ENCODE peak calls at places on chromosome 5, in four cellular contexts. E is uterus, P is IMR-90, S is ovary. D is an unnamed sample.

GRCh38 chr5:123582570-123583293 is 70.8 kb downstream of the CSNK1G3 start:
- DNase-seq in E (no peak), P (no peak), S (no peak), D (no peak)

GRCh38 chr5:74143724-74144330 is 496.7 kb downstream of the ENC1 start:
- DNase-seq in E (peak; percentile 36), P (no peak), S (no peak), D (no peak)

GRCh38 chr5:173243808-173244305 is 8.9 kb upstream of the NKX2-5 start:
- DNase-seq in E (no peak), P (no peak), S (no peak), D (no peak)

GRCh38 chr5:137737349-137738256 is 1.7 kb upstream of the KLHL3 start:
- DNase-seq in E (peak; percentile 20), P (peak; percentile 74), S (no peak), D (no peak)

GRCh38 chr5:97164846-97165245 is 18.2 kb downstream of the RIOK2 start:
- DNase-seq in E (no peak), P (peak; percentile 50), S (no peak), D (no peak)

GRCh38 chr5:171986772-171987171 is 19.7 kb downstream of the FBXW11 start:
- DNase-seq in E (no peak), P (no peak), S (no peak), D (no peak)

GRCh38 chr5:115559524-115559923 is 14.9 kb upstream of the FEM1C start:
- DNase-seq in E (no peak), P (peak; percentile 82), S (no peak), D (no peak)

GRCh38 chr5:139667730-139668063 is 19.5 kb downstream of the CXXC5 start:
- DNase-seq in E (no peak), P (peak; percentile 60), S (no peak), D (no peak)

GRCh38 chr5:72988769-72989168 is 32.9 kb downstream of the FCHO2 start:
- DNase-seq in E (no peak), P (peak; percentile 10), S (no peak), D (no peak)

GRCh38 chr5:150052326-150053230 is 33.8 kb downstream of the CSF1R start:
- DNase-seq in E (no peak), P (no peak), S (no peak), D (no peak)

GRCh38 chr5:87541668-87542067 is 128.9 kb upstream of the CCNH start:
- DNase-seq in E (no peak), P (no peak), S (no peak), D (no peak)

GRCh38 chr5:94969174-94969573 is 315.7 kb downstream of the MCTP1 start:
- DNase-seq in E (no peak), P (peak; percentile 18), S (no peak), D (no peak)

GRCh38 chr5:177366528-177367322 is 9.0 kb downstream of the RGS14 start:
- DNase-seq in E (peak; percentile 94), P (peak; percentile 68), S (peak; percentile 92), D (no peak)

GRCh38 chr5:125485003-125485641 is 738.7 kb upstream of the ZNF608 start:
- DNase-seq in E (peak; percentile 51), P (peak; percentile 97), S (peak; percentile 16), D (no peak)

GRCh38 chr5:119852140-119852539 is 222.8 kb downstream of the FAM170A start:
- DNase-seq in E (no peak), P (no peak), S (no peak), D (no peak)

GRCh38 chr5:97874491-97874890 is 691.4 kb upstream of the RIOK2 start:
- DNase-seq in E (no peak), P (peak; percentile 16), S (no peak), D (no peak)

GRCh38 chr5:30106596-30106995 is 1086.9 kb upstream of the CDH6 start:
- DNase-seq in E (no peak), P (no peak), S (no peak), D (no peak)

GRCh38 chr5:171520300-171521170 is 101.1 kb downstream of the FGF18 start:
- DNase-seq in E (peak; percentile 60), P (peak; percentile 18), S (peak; percentile 25), D (no peak)

GRCh38 chr5:31776976-31777651 is 138.2 kb downstream of the PDZD2 start:
- DNase-seq in E (no peak), P (no peak), S (no peak), D (no peak)

GRCh38 chr5:14178091-14178490 is 34.9 kb downstream of the TRIO start:
- DNase-seq in E (no peak), P (no peak), S (no peak), D (no peak)

GRCh38 chr5:105146867-105147266 is 1584.3 kb upstream of the NUDT12 start:
- DNase-seq in E (no peak), P (no peak), S (no peak), D (no peak)

GRCh38 chr5:172868924-172869565 is 35.0 kb downstream of the ERGIC1 start:
- DNase-seq in E (peak; percentile 91), P (peak; percentile 96), S (peak; percentile 84), D (no peak)

GRCh38 chr5:155587458-155587857 is 573.9 kb downstream of the KIF4B start:
- DNase-seq in E (no peak), P (no peak), S (no peak), D (no peak)

GRCh38 chr5:120368923-120369715 is 95.0 kb upstream of the PRR16 start:
- DNase-seq in E (no peak), P (no peak), S (no peak), D (no peak)

GRCh38 chr5:124744170-124744911 is 2.1 kb downstream of the ZNF608 start:
- DNase-seq in E (peak; percentile 27), P (peak; percentile 27), S (peak; percentile 67), D (no peak)

GRCh38 chr5:87121315-87122170 is 146.1 kb upstream of the RASA1 start:
- DNase-seq in E (no peak), P (peak; percentile 91), S (no peak), D (no peak)

DNA sequence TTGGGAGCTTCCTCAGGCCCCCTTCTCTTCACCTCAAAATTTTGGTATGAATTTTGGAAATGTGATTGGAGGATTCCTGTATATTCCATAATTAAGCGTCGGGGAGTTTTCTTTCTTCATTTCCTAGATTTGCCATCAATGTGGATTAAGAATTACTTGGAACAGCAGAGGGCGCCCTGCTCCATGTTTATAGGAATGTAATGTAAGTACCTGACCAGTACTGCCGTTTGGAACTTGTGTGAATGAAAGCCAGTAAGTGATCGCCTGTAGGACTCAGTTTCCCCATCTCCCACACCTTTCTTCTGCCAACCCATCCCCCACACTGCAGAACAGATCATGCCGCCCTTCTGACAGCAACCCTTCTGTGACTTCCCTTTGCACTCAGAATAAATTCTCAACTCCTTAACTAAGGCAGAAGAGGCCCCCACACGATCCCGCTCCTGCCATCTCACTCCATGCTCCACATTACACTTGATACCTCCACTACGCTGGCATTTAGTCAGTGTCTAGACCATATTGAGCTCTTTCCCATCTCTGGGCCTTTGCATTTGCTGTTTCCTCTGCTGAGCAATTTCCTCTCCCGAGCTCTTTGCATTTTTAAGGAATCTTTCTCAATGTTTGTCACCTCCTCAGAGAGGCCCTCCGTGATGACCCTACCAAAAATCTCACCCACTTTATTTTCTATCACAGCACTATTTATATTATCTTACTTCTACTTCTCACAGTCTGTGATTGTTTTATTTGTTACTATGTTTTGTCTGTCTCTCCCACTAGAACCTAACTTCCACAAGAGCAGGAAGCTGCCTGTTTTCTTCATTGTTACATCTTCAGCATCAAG is 79.5 kb upstream of the HTR4 start:
- DNase-seq in E (peak; percentile 47), P (peak; percentile 84), S (peak; percentile 39), D (peak; percentile 17)
- H3K4me1 ChIP-seq in E (no peaks in the 10 kb centered on the region), P (peaks cover 11% of the 10 kb centered on the region), S (no peaks in the 10 kb centered on the region), D (peaks cover 23% of the 10 kb centered on the region)

GRCh38 chr5:142356716-142357468 is 32.1 kb upstream of the SPRY4 start:
- DNase-seq in E (peak; percentile 86), P (peak; percentile 92), S (peak; percentile 84), D (peak; percentile 40)
- TF ChIP-seq POLR2A in E (peak; percentile 75), P (peak; percentile 83), S (peak; percentile 76), D (no peak)

DNA sequence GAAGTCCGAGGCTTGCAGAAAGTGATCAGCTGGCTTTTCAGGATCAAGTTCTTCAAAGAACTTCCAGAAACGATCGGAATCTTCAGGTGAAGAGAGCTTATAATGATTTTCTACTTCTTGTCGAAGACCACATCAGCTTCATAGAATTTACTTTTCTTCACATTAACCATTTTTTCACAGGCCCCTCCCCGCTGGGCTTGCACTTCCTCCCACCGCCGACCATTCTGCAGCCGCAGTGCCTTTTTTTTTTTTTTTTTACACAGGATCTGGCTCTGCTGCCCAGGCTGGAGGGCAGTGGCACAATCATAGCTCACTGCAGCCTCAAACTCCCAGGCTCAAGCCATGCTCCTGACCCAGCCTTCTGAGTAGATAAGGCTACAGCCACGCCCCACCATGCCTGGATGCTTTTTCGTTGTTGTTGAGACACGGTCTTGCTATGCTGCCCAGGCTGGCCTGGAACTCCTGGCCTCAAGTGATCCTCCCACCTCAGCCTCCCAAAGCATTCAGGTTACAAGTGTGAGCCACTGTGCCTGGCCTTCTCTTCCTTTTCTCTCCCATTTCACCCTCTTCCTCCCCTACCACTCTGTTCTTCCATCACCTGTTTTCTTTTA is 15.4 kb upstream of the RNF130 start:
- DNase-seq in E (no peak), P (no peak), S (no peak), D (no peak)
- H3K4me1 ChIP-seq in E (no peaks in the 10 kb centered on the region), P (no peaks in the 10 kb centered on the region), S (peaks cover 1% of the 10 kb centered on the region), D (peaks cover 18% of the 10 kb centered on the region)

GRCh38 chr5:57327934-57328333 is 154.1 kb downstream of the GPBP1 start:
- DNase-seq in E (no peak), P (peak; percentile 33), S (no peak), D (no peak)

GRCh38 chr5:57324888-57325287 is 151.0 kb downstream of the GPBP1 start:
- DNase-seq in E (no peak), P (no peak), S (no peak), D (no peak)

GRCh38 chr5:57320552-57320951 is 146.7 kb downstream of the GPBP1 start:
- DNase-seq in E (no peak), P (no peak), S (no peak), D (no peak)

GRCh38 chr5:57319633-57320032 is 145.8 kb downstream of the GPBP1 start:
- DNase-seq in E (no peak), P (no peak), S (no peak), D (no peak)

DNA sequence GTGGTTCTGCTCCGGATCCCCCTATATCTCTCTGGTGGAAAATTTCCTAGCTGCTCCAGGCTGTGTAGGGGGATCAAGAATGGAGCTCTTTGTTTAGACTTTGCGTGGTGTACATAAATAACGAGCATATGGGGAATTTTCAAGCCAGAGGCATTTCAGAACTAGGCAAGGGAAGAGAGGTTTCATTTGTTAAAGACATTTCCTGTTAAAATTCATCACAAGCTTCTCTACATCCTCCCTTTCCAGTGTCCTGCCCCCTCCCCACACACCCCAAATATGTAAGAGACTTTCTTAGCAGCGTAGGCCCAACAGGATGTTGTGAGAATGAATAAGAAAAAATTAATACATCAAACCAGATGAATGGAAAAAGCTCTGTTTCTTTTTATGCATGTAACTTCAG is 150.3 kb downstream of the GPBP1 start:
- DNase-seq in E (no peak), P (peak; percentile 61), S (no peak), D (no peak)
- TF ChIP-seq POLR2A in E (no peak), P (no peak), S (no peak), D (no peak)